ENCODE peak calls at places on chromosomes 12 and 14, in four cellular contexts. One of them, this sample, is unnamed.

GRCh38 chr12:9751204-9752144 is 9.2 kb downstream of the CD69 start:
- DNase-seq in HTR-8/SVneo: peak; percentile 10
- DNase-seq in PC-3: peak; percentile 53
- DNase-seq in esophagus squamous epithelium: no peak
- DNase-seq in this sample: no peak

GRCh38 chr14:103551338-103551762 is 11.1 kb downstream of the BAG5 start:
- DNase-seq in HTR-8/SVneo: no peak
- DNase-seq in esophagus squamous epithelium: no peak
- DNase-seq in PC-3: no peak
- DNase-seq in this sample: no peak

GRCh38 chr12:72872986-72873385 is 600.8 kb downstream of the TRHDE start:
- DNase-seq in HTR-8/SVneo: no peak
- DNase-seq in esophagus squamous epithelium: no peak
- DNase-seq in PC-3: no peak
- DNase-seq in this sample: peak; percentile 22

GRCh38 chr12:7327913-7328312 is 24.0 kb downstream of the ACSM4 start:
- DNase-seq in esophagus squamous epithelium: no peak
- DNase-seq in HTR-8/SVneo: no peak
- DNase-seq in PC-3: no peak
- DNase-seq in this sample: no peak

GRCh38 chr14:50822501-50823042 is 8.4 kb downstream of the NIN start:
- DNase-seq in HTR-8/SVneo: no peak
- DNase-seq in esophagus squamous epithelium: no peak
- DNase-seq in PC-3: no peak
- DNase-seq in this sample: no peak

GRCh38 chr12:132582058-132582420 is 28.3 kb downstream of the LRCOL1 start:
- DNase-seq in HTR-8/SVneo: no peak
- DNase-seq in PC-3: no peak
- DNase-seq in esophagus squamous epithelium: no peak
- DNase-seq in this sample: peak; percentile 61

GRCh38 chr12:102964872-102965271 is 7.4 kb downstream of the ASCL1 start:
- DNase-seq in HTR-8/SVneo: no peak
- DNase-seq in esophagus squamous epithelium: no peak
- DNase-seq in PC-3: no peak
- DNase-seq in this sample: peak; percentile 70

GRCh38 chr14:49907186-49907585 is 14.3 kb downstream of the ARF6 start:
- DNase-seq in HTR-8/SVneo: no peak
- DNase-seq in PC-3: peak; percentile 38
- DNase-seq in esophagus squamous epithelium: no peak
- DNase-seq in this sample: no peak

GRCh38 chr14:60756847-60757246 is 22.3 kb downstream of the MNAT1 start:
- DNase-seq in HTR-8/SVneo: no peak
- DNase-seq in esophagus squamous epithelium: no peak
- DNase-seq in PC-3: peak; percentile 28
- DNase-seq in this sample: no peak

GRCh38 chr14:89351364-89351957 is 65.6 kb downstream of the FOXN3 start:
- DNase-seq in HTR-8/SVneo: no peak
- DNase-seq in esophagus squamous epithelium: no peak
- DNase-seq in PC-3: no peak
- DNase-seq in this sample: peak; percentile 27

GRCh38 chr12:92730758-92731157 is 28.0 kb downstream of the PLEKHG7 start:
- DNase-seq in esophagus squamous epithelium: no peak
- DNase-seq in HTR-8/SVneo: no peak
- DNase-seq in PC-3: no peak
- DNase-seq in this sample: no peak

GRCh38 chr12:39176376-39176775 is 266.5 kb downstream of the KIF21A start:
- DNase-seq in PC-3: no peak
- DNase-seq in esophagus squamous epithelium: no peak
- DNase-seq in HTR-8/SVneo: no peak
- DNase-seq in this sample: no peak

GRCh38 chr12:104604070-104604994 is 147.6 kb downstream of the CHST11 start:
- DNase-seq in esophagus squamous epithelium: no peak
- DNase-seq in HTR-8/SVneo: peak; percentile 91
- DNase-seq in PC-3: peak; percentile 92
- DNase-seq in this sample: no peak

GRCh38 chr14:74510955-74511354 is 17.4 kb downstream of the ISCA2 start:
- DNase-seq in esophagus squamous epithelium: no peak
- DNase-seq in PC-3: peak; percentile 70
- DNase-seq in HTR-8/SVneo: peak; percentile 73
- DNase-seq in this sample: no peak

GRCh38 chr14:99624971-99625370 is 20.0 kb upstream of the HHIPL1 start:
- DNase-seq in esophagus squamous epithelium: no peak
- DNase-seq in HTR-8/SVneo: no peak
- DNase-seq in PC-3: no peak
- DNase-seq in this sample: no peak

GRCh38 chr14:71290960-71291466 is 383.8 kb downstream of the PCNX1 start:
- DNase-seq in esophagus squamous epithelium: no peak
- DNase-seq in HTR-8/SVneo: peak; percentile 77
- DNase-seq in PC-3: peak; percentile 99
- DNase-seq in this sample: no peak

GRCh38 chr14:30657606-30658163 is 35.6 kb downstream of the SCFD1 start:
- DNase-seq in esophagus squamous epithelium: no peak
- DNase-seq in PC-3: peak; percentile 35
- DNase-seq in HTR-8/SVneo: no peak
- DNase-seq in this sample: no peak

GRCh38 chr12:124684496-124684895 is 117.1 kb upstream of the NCOR2 start:
- DNase-seq in HTR-8/SVneo: no peak
- DNase-seq in esophagus squamous epithelium: no peak
- DNase-seq in PC-3: peak; percentile 36
- DNase-seq in this sample: no peak

GRCh38 chr12:104682790-104683279 is 226.1 kb downstream of the CHST11 start:
- DNase-seq in PC-3: no peak
- DNase-seq in HTR-8/SVneo: no peak
- DNase-seq in esophagus squamous epithelium: no peak
- DNase-seq in this sample: no peak

GRCh38 chr12:120453977-120454376 is 7.7 kb downstream of the GATC start:
- DNase-seq in HTR-8/SVneo: no peak
- DNase-seq in esophagus squamous epithelium: no peak
- DNase-seq in PC-3: peak; percentile 65
- DNase-seq in this sample: no peak

GRCh38 chr12:111597731-111598636 is 1.1 kb downstream of the ATXN2 start:
- DNase-seq in HTR-8/SVneo: no peak
- DNase-seq in esophagus squamous epithelium: no peak
- DNase-seq in PC-3: peak; percentile 30
- DNase-seq in this sample: peak; percentile 45

GRCh38 chr12:51973560-51973959 is 22.1 kb downstream of the ACVR1B start:
- DNase-seq in esophagus squamous epithelium: no peak
- DNase-seq in HTR-8/SVneo: no peak
- DNase-seq in PC-3: no peak
- DNase-seq in this sample: no peak

GRCh38 chr12:124745468-124745890 is 118.2 kb downstream of the SCARB1 start:
- DNase-seq in HTR-8/SVneo: no peak
- DNase-seq in esophagus squamous epithelium: no peak
- DNase-seq in PC-3: no peak
- DNase-seq in this sample: no peak

GRCh38 chr12:93699271-93700141 is 22.3 kb downstream of the CRADD start:
- DNase-seq in PC-3: peak; percentile 84
- DNase-seq in esophagus squamous epithelium: no peak
- DNase-seq in HTR-8/SVneo: no peak
- DNase-seq in this sample: no peak

GRCh38 chr14:103641181-103641580 is 12.2 kb downstream of the KLC1 start:
- DNase-seq in PC-3: peak; percentile 64
- DNase-seq in HTR-8/SVneo: no peak
- DNase-seq in esophagus squamous epithelium: no peak
- DNase-seq in this sample: no peak

GRCh38 chr12:106431839-106432411 is 74.4 kb downstream of the POLR3B start:
- DNase-seq in PC-3: no peak
- DNase-seq in esophagus squamous epithelium: no peak
- DNase-seq in HTR-8/SVneo: no peak
- DNase-seq in this sample: no peak

GRCh38 chr12:100674009-100674888 is 100.8 kb downstream of the GAS2L3 start:
- DNase-seq in PC-3: no peak
- DNase-seq in HTR-8/SVneo: no peak
- DNase-seq in esophagus squamous epithelium: no peak
- DNase-seq in this sample: no peak

GRCh38 chr14:34147461-34147860 is 196.6 kb upstream of the EGLN3 start:
- DNase-seq in HTR-8/SVneo: no peak
- DNase-seq in PC-3: peak; percentile 59
- DNase-seq in esophagus squamous epithelium: no peak
- DNase-seq in this sample: no peak

GRCh38 chr14:104546021-104546491 is 33.5 kb upstream of the C14orf180 start:
- DNase-seq in PC-3: no peak
- DNase-seq in HTR-8/SVneo: no peak
- DNase-seq in esophagus squamous epithelium: no peak
- DNase-seq in this sample: no peak

GRCh38 chr14:23137221-23138172 is 18.4 kb upstream of the CEBPE start:
- DNase-seq in esophagus squamous epithelium: no peak
- DNase-seq in HTR-8/SVneo: no peak
- DNase-seq in PC-3: no peak
- DNase-seq in this sample: no peak

GRCh38 chr12:115916910-115917668 is 360.4 kb downstream of the MED13L start:
- DNase-seq in PC-3: peak; percentile 83
- DNase-seq in HTR-8/SVneo: peak; percentile 56
- DNase-seq in esophagus squamous epithelium: no peak
- DNase-seq in this sample: peak; percentile 93

GRCh38 chr12:3004655-3005565 is 45.7 kb downstream of the TEAD4 start:
- DNase-seq in esophagus squamous epithelium: no peak
- DNase-seq in HTR-8/SVneo: no peak
- DNase-seq in PC-3: no peak
- DNase-seq in this sample: no peak

GRCh38 chr12:122909442-122910288 is 13.7 kb upstream of the VPS37B start:
- DNase-seq in PC-3: no peak
- DNase-seq in esophagus squamous epithelium: no peak
- DNase-seq in HTR-8/SVneo: no peak
- DNase-seq in this sample: no peak

GRCh38 chr14:98167702-98168101 is 1104.3 kb downstream of the BCL11B start:
- DNase-seq in HTR-8/SVneo: no peak
- DNase-seq in esophagus squamous epithelium: no peak
- DNase-seq in PC-3: no peak
- DNase-seq in this sample: no peak

GRCh38 chr12:89451876-89452275 is 72.7 kb downstream of the GALNT4 start:
- DNase-seq in HTR-8/SVneo: peak; percentile 46
- DNase-seq in esophagus squamous epithelium: no peak
- DNase-seq in PC-3: no peak
- DNase-seq in this sample: peak; percentile 70

GRCh38 chr14:95515523-95516517 is 630 bp downstream of the SYNE3 start:
- DNase-seq in PC-3: peak; percentile 40
- DNase-seq in esophagus squamous epithelium: no peak
- DNase-seq in HTR-8/SVneo: no peak
- DNase-seq in this sample: peak; percentile 68

GRCh38 chr12:119780786-119781434 is 96.2 kb downstream of the CIT start:
- DNase-seq in esophagus squamous epithelium: no peak
- DNase-seq in PC-3: peak; percentile 91
- DNase-seq in HTR-8/SVneo: peak; percentile 52
- DNase-seq in this sample: peak; percentile 37

GRCh38 chr14:69214376-69214775 is 23.1 kb downstream of the EXD2 start:
- DNase-seq in HTR-8/SVneo: no peak
- DNase-seq in esophagus squamous epithelium: no peak
- DNase-seq in PC-3: peak; percentile 31
- DNase-seq in this sample: no peak

This sample was measured in WTC11.